ENCODE peak calls at places on chromosome 12, in eight cellular contexts. One of them, this sample, is unnamed.

GRCh38 chr12:94971923-94972322 is 31.6 kb downstream of the NDUFA12 start:
- DNase-seq in lower leg skin: no peak
- DNase-seq in GDM1: no peak
- DNase-seq in AG10803: no peak
- DNase-seq in PC-3: no peak
- DNase-seq in T-helper 2 cell: no peak
- DNase-seq in hypothalamus: no peak
- DNase-seq in NCI-H1105: no peak
- DNase-seq in this sample: no peak

GRCh38 chr12:52650520-52651081 is 1.4 kb downstream of the KRT2 start:
- DNase-seq in GDM1: no peak
- DNase-seq in NCI-H1105: no peak
- DNase-seq in lower leg skin: peak
- DNase-seq in T-helper 2 cell: no peak
- DNase-seq in hypothalamus: no peak
- DNase-seq in PC-3: peak
- DNase-seq in AG10803: peak
- DNase-seq in this sample: no peak

GRCh38 chr12:12244341-12244740 is 22.5 kb downstream of the LRP6 start:
- DNase-seq in NCI-H1105: no peak
- DNase-seq in GDM1: no peak
- DNase-seq in PC-3: no peak
- DNase-seq in AG10803: no peak
- DNase-seq in T-helper 2 cell: no peak
- DNase-seq in lower leg skin: no peak
- DNase-seq in hypothalamus: peak
- DNase-seq in this sample: no peak

GRCh38 chr12:45575417-45575816 is 154.1 kb upstream of the ARID2 start:
- DNase-seq in GDM1: no peak
- DNase-seq in NCI-H1105: no peak
- DNase-seq in PC-3: no peak
- DNase-seq in lower leg skin: no peak
- DNase-seq in T-helper 2 cell: no peak
- DNase-seq in AG10803: no peak
- DNase-seq in hypothalamus: no peak
- DNase-seq in this sample: no peak

GRCh38 chr12:1845886-1846285 is 25.5 kb downstream of the LRTM2 start:
- DNase-seq in AG10803: no peak
- DNase-seq in T-helper 2 cell: no peak
- DNase-seq in hypothalamus: no peak
- DNase-seq in lower leg skin: peak
- DNase-seq in PC-3: no peak
- DNase-seq in NCI-H1105: no peak
- DNase-seq in GDM1: no peak
- DNase-seq in this sample: no peak

GRCh38 chr12:127115468-127116035 is 1151.4 kb upstream of the TMEM132C start:
- DNase-seq in AG10803: no peak
- DNase-seq in PC-3: no peak
- DNase-seq in NCI-H1105: no peak
- DNase-seq in T-helper 2 cell: no peak
- DNase-seq in hypothalamus: no peak
- DNase-seq in GDM1: no peak
- DNase-seq in lower leg skin: no peak
- DNase-seq in this sample: no peak

GRCh38 chr12:79329933-79330332 is 360.8 kb downstream of the PAWR start:
- DNase-seq in T-helper 2 cell: no peak
- DNase-seq in AG10803: peak
- DNase-seq in PC-3: peak
- DNase-seq in GDM1: no peak
- DNase-seq in lower leg skin: no peak
- DNase-seq in NCI-H1105: no peak
- DNase-seq in hypothalamus: no peak
- DNase-seq in this sample: no peak

GRCh38 chr12:112812598-112813406 is 21.3 kb downstream of the RPH3A start:
- DNase-seq in hypothalamus: no peak
- DNase-seq in NCI-H1105: no peak
- DNase-seq in GDM1: no peak
- DNase-seq in AG10803: no peak
- DNase-seq in PC-3: peak
- DNase-seq in lower leg skin: no peak
- DNase-seq in T-helper 2 cell: no peak
- DNase-seq in this sample: no peak

GRCh38 chr12:20376984-20377383 is 8.6 kb downstream of the PDE3A start:
- DNase-seq in hypothalamus: no peak
- DNase-seq in PC-3: peak
- DNase-seq in NCI-H1105: no peak
- DNase-seq in AG10803: peak
- DNase-seq in GDM1: no peak
- DNase-seq in T-helper 2 cell: no peak
- DNase-seq in lower leg skin: no peak
- DNase-seq in this sample: no peak

GRCh38 chr12:98058838-98059237 is 456.6 kb upstream of the TMPO start:
- DNase-seq in PC-3: no peak
- DNase-seq in lower leg skin: no peak
- DNase-seq in hypothalamus: no peak
- DNase-seq in AG10803: no peak
- DNase-seq in T-helper 2 cell: no peak
- DNase-seq in NCI-H1105: no peak
- DNase-seq in GDM1: no peak
- DNase-seq in this sample: no peak

GRCh38 chr12:110670161-110670701 is 18.7 kb downstream of the HVCN1 start:
- DNase-seq in GDM1: no peak
- DNase-seq in T-helper 2 cell: no peak
- DNase-seq in lower leg skin: no peak
- DNase-seq in PC-3: no peak
- DNase-seq in AG10803: no peak
- DNase-seq in NCI-H1105: no peak
- DNase-seq in hypothalamus: no peak
- DNase-seq in this sample: no peak

GRCh38 chr12:112314981-112315380 is 67.2 kb downstream of the HECTD4 start:
- DNase-seq in T-helper 2 cell: no peak
- DNase-seq in PC-3: no peak
- DNase-seq in NCI-H1105: peak
- DNase-seq in GDM1: no peak
- DNase-seq in hypothalamus: no peak
- DNase-seq in lower leg skin: no peak
- DNase-seq in AG10803: peak
- DNase-seq in this sample: no peak

GRCh38 chr12:18345021-18345735 is 83.9 kb downstream of the PIK3C2G start:
- DNase-seq in NCI-H1105: no peak
- DNase-seq in lower leg skin: no peak
- DNase-seq in T-helper 2 cell: no peak
- DNase-seq in GDM1: peak
- DNase-seq in AG10803: peak
- DNase-seq in hypothalamus: no peak
- DNase-seq in PC-3: no peak
- DNase-seq in this sample: no peak

GRCh38 chr12:68423175-68423574 is 91.0 kb upstream of the MDM1 start:
- DNase-seq in PC-3: no peak
- DNase-seq in GDM1: no peak
- DNase-seq in NCI-H1105: no peak
- DNase-seq in lower leg skin: no peak
- DNase-seq in hypothalamus: no peak
- DNase-seq in T-helper 2 cell: no peak
- DNase-seq in AG10803: no peak
- DNase-seq in this sample: no peak

GRCh38 chr12:118190266-118190665 is 54.3 kb downstream of the PEBP1 start:
- DNase-seq in AG10803: peak
- DNase-seq in NCI-H1105: no peak
- DNase-seq in GDM1: no peak
- DNase-seq in hypothalamus: no peak
- DNase-seq in PC-3: no peak
- DNase-seq in lower leg skin: no peak
- DNase-seq in T-helper 2 cell: no peak
- DNase-seq in this sample: no peak

GRCh38 chr12:57270966-57271470 is 20.0 kb upstream of the STAC3 start:
- DNase-seq in lower leg skin: no peak
- DNase-seq in hypothalamus: no peak
- DNase-seq in PC-3: no peak
- DNase-seq in T-helper 2 cell: no peak
- DNase-seq in AG10803: no peak
- DNase-seq in GDM1: peak
- DNase-seq in NCI-H1105: no peak
- DNase-seq in this sample: no peak

GRCh38 chr12:109588461-109589239 is 15.1 kb downstream of the MVK start:
- DNase-seq in hypothalamus: no peak
- DNase-seq in AG10803: no peak
- DNase-seq in PC-3: no peak
- DNase-seq in NCI-H1105: no peak
- DNase-seq in GDM1: no peak
- DNase-seq in T-helper 2 cell: no peak
- DNase-seq in lower leg skin: no peak
- DNase-seq in this sample: no peak

GRCh38 chr12:122350444-122350843 is 72.0 kb downstream of the CLIP1 start:
- DNase-seq in T-helper 2 cell: no peak
- DNase-seq in PC-3: no peak
- DNase-seq in hypothalamus: peak
- DNase-seq in GDM1: no peak
- DNase-seq in AG10803: peak
- DNase-seq in NCI-H1105: no peak
- DNase-seq in lower leg skin: no peak
- DNase-seq in this sample: no peak

GRCh38 chr12:130335517-130336392 is 1.9 kb upstream of the PIWIL1 start:
- DNase-seq in GDM1: no peak
- DNase-seq in NCI-H1105: peak
- DNase-seq in PC-3: peak
- DNase-seq in hypothalamus: no peak
- DNase-seq in lower leg skin: no peak
- DNase-seq in AG10803: peak
- DNase-seq in T-helper 2 cell: no peak
- DNase-seq in this sample: no peak

GRCh38 chr12:55974308-55974724 is 438 bp downstream of the RAB5B start:
- DNase-seq in AG10803: peak
- DNase-seq in lower leg skin: no peak
- DNase-seq in hypothalamus: no peak
- DNase-seq in GDM1: no peak
- DNase-seq in PC-3: peak
- DNase-seq in NCI-H1105: peak
- DNase-seq in T-helper 2 cell: no peak
- DNase-seq in this sample: no peak

GRCh38 chr12:114848661-114849060 is 164.7 kb upstream of the TBX3 start:
- DNase-seq in T-helper 2 cell: no peak
- DNase-seq in lower leg skin: no peak
- DNase-seq in AG10803: peak
- DNase-seq in hypothalamus: no peak
- DNase-seq in NCI-H1105: no peak
- DNase-seq in GDM1: no peak
- DNase-seq in PC-3: no peak
- DNase-seq in this sample: no peak

GRCh38 chr12:24285413-24285812 is 335.9 kb upstream of the SOX5 start:
- DNase-seq in T-helper 2 cell: no peak
- DNase-seq in NCI-H1105: no peak
- DNase-seq in lower leg skin: no peak
- DNase-seq in GDM1: no peak
- DNase-seq in hypothalamus: no peak
- DNase-seq in AG10803: no peak
- DNase-seq in PC-3: no peak
- DNase-seq in this sample: no peak

GRCh38 chr12:45850302-45850701 is 120.8 kb downstream of the ARID2 start:
- DNase-seq in PC-3: no peak
- DNase-seq in NCI-H1105: no peak
- DNase-seq in hypothalamus: no peak
- DNase-seq in lower leg skin: no peak
- DNase-seq in T-helper 2 cell: no peak
- DNase-seq in AG10803: no peak
- DNase-seq in GDM1: no peak
- DNase-seq in this sample: no peak

GRCh38 chr12:67068773-67069450 is 200.2 kb upstream of the CAND1 start:
- DNase-seq in lower leg skin: peak
- DNase-seq in hypothalamus: no peak
- DNase-seq in NCI-H1105: peak
- DNase-seq in T-helper 2 cell: no peak
- DNase-seq in AG10803: peak
- DNase-seq in PC-3: peak
- DNase-seq in GDM1: no peak
- DNase-seq in this sample: no peak

GRCh38 chr12:120183211-120183631 is 11.3 kb downstream of the GCN1 start:
- DNase-seq in NCI-H1105: no peak
- DNase-seq in AG10803: peak
- DNase-seq in lower leg skin: no peak
- DNase-seq in PC-3: no peak
- DNase-seq in GDM1: no peak
- DNase-seq in T-helper 2 cell: no peak
- DNase-seq in hypothalamus: no peak
- DNase-seq in this sample: no peak

GRCh38 chr12:46516933-46517578 is 144.5 kb upstream of the SLC38A2 start:
- DNase-seq in AG10803: no peak
- DNase-seq in T-helper 2 cell: no peak
- DNase-seq in PC-3: no peak
- DNase-seq in lower leg skin: no peak
- DNase-seq in hypothalamus: no peak
- DNase-seq in NCI-H1105: no peak
- DNase-seq in GDM1: no peak
- DNase-seq in this sample: no peak

GRCh38 chr12:76268267-76268666 is 79.9 kb downstream of the BBS10 start:
- DNase-seq in NCI-H1105: no peak
- DNase-seq in GDM1: no peak
- DNase-seq in AG10803: no peak
- DNase-seq in lower leg skin: no peak
- DNase-seq in T-helper 2 cell: no peak
- DNase-seq in PC-3: no peak
- DNase-seq in hypothalamus: no peak
- DNase-seq in this sample: no peak

This sample was measured in CMK.